ENCODE peak calls at places on chromosomes 4 and X, in eight cellular contexts. One of them, this sample, is unnamed.

GRCh38 chrX:71533850-71534515 is 1.1 kb downstream of the OGT start:
- DNase-seq in AG08395: no peak
- DNase-seq in SW 1271: peak; percentile 5
- DNase-seq in NCI-H524: peak; percentile 55
- DNase-seq in cardiac muscle cell: peak; percentile 63
- DNase-seq in endothelial cell: peak; percentile 35
- DNase-seq in bronchial epithelial cell: peak; percentile 18
- DNase-seq in activated naive CD8-positive, alpha-beta T cell treated with anti-CD3 and anti-CD28 coated beads, Interleukin-2, amount 50 U/mL, for 16 hours: peak; percentile 21
- DNase-seq in this sample: no peak

GRCh38 chr4:154982187-154983047 is 201.3 kb downstream of the RBM46 start:
- DNase-seq in AG08395: peak; percentile 43
- DNase-seq in NCI-H524: peak; percentile 2
- DNase-seq in endothelial cell: peak; percentile 73
- DNase-seq in SW 1271: no peak
- DNase-seq in activated naive CD8-positive, alpha-beta T cell treated with anti-CD3 and anti-CD28 coated beads, Interleukin-2, amount 50 U/mL, for 16 hours: no peak
- DNase-seq in bronchial epithelial cell: peak; percentile 57
- DNase-seq in cardiac muscle cell: peak; percentile 82
- DNase-seq in this sample: peak; percentile 84

GRCh38 chr4:83873996-83874395 is 338.1 kb downstream of the GPAT3 start:
- DNase-seq in AG08395: no peak
- DNase-seq in cardiac muscle cell: no peak
- DNase-seq in activated naive CD8-positive, alpha-beta T cell treated with anti-CD3 and anti-CD28 coated beads, Interleukin-2, amount 50 U/mL, for 16 hours: no peak
- DNase-seq in NCI-H524: no peak
- DNase-seq in endothelial cell: no peak
- DNase-seq in bronchial epithelial cell: no peak
- DNase-seq in SW 1271: no peak
- DNase-seq in this sample: no peak

GRCh38 chr4:16995451-16995850 is 97.0 kb upstream of the LDB2 start:
- DNase-seq in bronchial epithelial cell: no peak
- DNase-seq in activated naive CD8-positive, alpha-beta T cell treated with anti-CD3 and anti-CD28 coated beads, Interleukin-2, amount 50 U/mL, for 16 hours: no peak
- DNase-seq in AG08395: peak; percentile 11
- DNase-seq in endothelial cell: no peak
- DNase-seq in NCI-H524: no peak
- DNase-seq in SW 1271: no peak
- DNase-seq in cardiac muscle cell: peak; percentile 14
- DNase-seq in this sample: no peak

GRCh38 chr4:108744307-108744706 is 18.5 kb downstream of the ETNPPL start:
- DNase-seq in endothelial cell: no peak
- DNase-seq in cardiac muscle cell: no peak
- DNase-seq in bronchial epithelial cell: no peak
- DNase-seq in activated naive CD8-positive, alpha-beta T cell treated with anti-CD3 and anti-CD28 coated beads, Interleukin-2, amount 50 U/mL, for 16 hours: no peak
- DNase-seq in NCI-H524: no peak
- DNase-seq in AG08395: no peak
- DNase-seq in SW 1271: no peak
- DNase-seq in this sample: no peak

GRCh38 chr4:136150046-136150445 is 1382.2 kb downstream of the PCDH18 start:
- DNase-seq in cardiac muscle cell: no peak
- DNase-seq in AG08395: no peak
- DNase-seq in activated naive CD8-positive, alpha-beta T cell treated with anti-CD3 and anti-CD28 coated beads, Interleukin-2, amount 50 U/mL, for 16 hours: no peak
- DNase-seq in endothelial cell: no peak
- DNase-seq in bronchial epithelial cell: no peak
- DNase-seq in NCI-H524: no peak
- DNase-seq in SW 1271: no peak
- DNase-seq in this sample: no peak

GRCh38 chrX:19172741-19173140 is 50.5 kb upstream of the ADGRG2 start:
- DNase-seq in activated naive CD8-positive, alpha-beta T cell treated with anti-CD3 and anti-CD28 coated beads, Interleukin-2, amount 50 U/mL, for 16 hours: no peak
- DNase-seq in NCI-H524: no peak
- DNase-seq in endothelial cell: no peak
- DNase-seq in cardiac muscle cell: no peak
- DNase-seq in AG08395: no peak
- DNase-seq in bronchial epithelial cell: no peak
- DNase-seq in SW 1271: no peak
- DNase-seq in this sample: peak; percentile 64

GRCh38 chrX:13652256-13653021 is 502 bp upstream of the TCEANC start:
- DNase-seq in endothelial cell: no peak
- DNase-seq in activated naive CD8-positive, alpha-beta T cell treated with anti-CD3 and anti-CD28 coated beads, Interleukin-2, amount 50 U/mL, for 16 hours: no peak
- DNase-seq in NCI-H524: no peak
- DNase-seq in cardiac muscle cell: peak; percentile 86
- DNase-seq in bronchial epithelial cell: peak; percentile 73
- DNase-seq in AG08395: peak; percentile 70
- DNase-seq in SW 1271: no peak
- DNase-seq in this sample: peak; percentile 71

GRCh38 chr4:129095811-129096454 is at the start of gene C4orf33:
- DNase-seq in endothelial cell: peak; percentile 58
- DNase-seq in activated naive CD8-positive, alpha-beta T cell treated with anti-CD3 and anti-CD28 coated beads, Interleukin-2, amount 50 U/mL, for 16 hours: peak; percentile 59
- DNase-seq in NCI-H524: peak; percentile 20
- DNase-seq in cardiac muscle cell: peak; percentile 81
- DNase-seq in SW 1271: peak; percentile 32
- DNase-seq in AG08395: peak; percentile 75
- DNase-seq in bronchial epithelial cell: peak; percentile 73
- DNase-seq in this sample: peak; percentile 84

GRCh38 chr4:168723020-168723419 is 226.2 kb downstream of the PALLD start:
- DNase-seq in cardiac muscle cell: peak; percentile 69
- DNase-seq in endothelial cell: no peak
- DNase-seq in activated naive CD8-positive, alpha-beta T cell treated with anti-CD3 and anti-CD28 coated beads, Interleukin-2, amount 50 U/mL, for 16 hours: no peak
- DNase-seq in NCI-H524: no peak
- DNase-seq in SW 1271: no peak
- DNase-seq in bronchial epithelial cell: no peak
- DNase-seq in AG08395: peak; percentile 25
- DNase-seq in this sample: peak; percentile 47

GRCh38 chr4:879730-880079 is 52.4 kb downstream of the GAK start:
- DNase-seq in endothelial cell: no peak
- DNase-seq in activated naive CD8-positive, alpha-beta T cell treated with anti-CD3 and anti-CD28 coated beads, Interleukin-2, amount 50 U/mL, for 16 hours: peak; percentile 13
- DNase-seq in cardiac muscle cell: no peak
- DNase-seq in bronchial epithelial cell: no peak
- DNase-seq in SW 1271: no peak
- DNase-seq in AG08395: no peak
- DNase-seq in NCI-H524: no peak
- DNase-seq in this sample: no peak

GRCh38 chr4:128364565-128364964 is 77.0 kb upstream of the PGRMC2 start:
- DNase-seq in bronchial epithelial cell: no peak
- DNase-seq in cardiac muscle cell: no peak
- DNase-seq in activated naive CD8-positive, alpha-beta T cell treated with anti-CD3 and anti-CD28 coated beads, Interleukin-2, amount 50 U/mL, for 16 hours: no peak
- DNase-seq in AG08395: no peak
- DNase-seq in endothelial cell: no peak
- DNase-seq in SW 1271: no peak
- DNase-seq in NCI-H524: no peak
- DNase-seq in this sample: no peak